ENCODE peak calls at places on chromosomes 7 and 10, in nine cellular contexts. X, C, M, J, Z, V, L, Y and P are unnamed samples.

GRCh38 chr10:128959746-128960145 is 507.3 kb upstream of the MGMT start:
- DNase-seq in X (no peak), C (no peak), M (no peak), J (no peak), Z (no peak), V (no peak), L (no peak), Y (no peak), P (no peak)

GRCh38 chr10:74238031-74238431 is 87.0 kb downstream of the ADK start:
- DNase-seq in X (no peak), C (no peak), M (no peak), J (no peak), Z (no peak), V (no peak), L (peak), Y (no peak), P (no peak)

GRCh38 chr7:113421696-113422330 is 303.5 kb upstream of the SMIM30 start:
- DNase-seq in X (peak), C (peak), M (peak), J (peak), Z (peak), V (peak), L (peak), Y (peak), P (peak)

GRCh38 chr7:43302211-43302711 is 189.8 kb downstream of the HECW1 start:
- DNase-seq in X (peak), C (no peak), M (no peak), J (no peak), Z (peak), V (peak), L (no peak), Y (no peak), P (peak)

GRCh38 chr10:12937527-12937926 is 64.0 kb downstream of the CCDC3 start:
- DNase-seq in X (no peak), C (no peak), M (no peak), J (no peak), Z (no peak), V (no peak), L (no peak), Y (no peak), P (no peak)

GRCh38 chr7:116315293-116315692 is 105.0 kb downstream of the TES start:
- DNase-seq in X (no peak), C (no peak), M (no peak), J (no peak), Z (peak), V (no peak), L (no peak), Y (no peak), P (peak)

GRCh38 chr7:113998934-113999333 is 80.1 kb upstream of the PPP1R3A start:
- DNase-seq in X (no peak), C (no peak), M (no peak), J (no peak), Z (no peak), V (no peak), L (no peak), Y (no peak), P (no peak)

GRCh38 chr10:71278691-71279588 is 40.1 kb upstream of the SLC29A3 start:
- DNase-seq in X (no peak), C (no peak), M (no peak), J (no peak), Z (no peak), V (no peak), L (peak), Y (no peak), P (no peak)

GRCh38 chr10:94299417-94299816 is 63.3 kb downstream of the NOC3L start:
- DNase-seq in X (no peak), C (no peak), M (no peak), J (no peak), Z (peak), V (peak), L (no peak), Y (no peak), P (peak)

GRCh38 chr10:44946201-44946600 is 13.4 kb upstream of the RASSF4 start:
- DNase-seq in X (no peak), C (no peak), M (no peak), J (no peak), Z (peak), V (no peak), L (no peak), Y (no peak), P (peak)

GRCh38 chr7:7595451-7595850 is 28.8 kb downstream of the MIOS start:
- DNase-seq in X (no peak), C (peak), M (no peak), J (no peak), Z (peak), V (no peak), L (no peak), Y (peak), P (peak)

GRCh38 chr10:73906524-73907447 is 4.1 kb upstream of the PLAU start:
- DNase-seq in X (no peak), C (no peak), M (no peak), J (no peak), Z (peak), V (no peak), L (no peak), Y (no peak), P (peak)

GRCh38 chr7:54663186-54663585 is 95.8 kb downstream of the SEC61G start:
- DNase-seq in X (no peak), C (no peak), M (no peak), J (no peak), Z (no peak), V (no peak), L (no peak), Y (no peak), P (no peak)

GRCh38 chr7:23419845-23420244 is 50.4 kb downstream of the IGF2BP3 start:
- DNase-seq in X (no peak), C (no peak), M (no peak), J (no peak), Z (no peak), V (no peak), L (no peak), Y (no peak), P (no peak)

GRCh38 chr7:151468214-151469023 is 28.5 kb upstream of the CRYGN start:
- DNase-seq in X (no peak), C (no peak), M (no peak), J (no peak), Z (no peak), V (no peak), L (no peak), Y (no peak), P (no peak)

GRCh38 chr10:43628956-43629355 is 19.7 kb downstream of the ZNF32 start:
- DNase-seq in X (no peak), C (no peak), M (no peak), J (no peak), Z (no peak), V (no peak), L (no peak), Y (no peak), P (no peak)

GRCh38 chr10:67385089-67385488 is 310.9 kb downstream of the CTNNA3 start:
- DNase-seq in X (no peak), C (no peak), M (no peak), J (no peak), Z (no peak), V (no peak), L (no peak), Y (no peak), P (no peak)

GRCh38 chr7:96084880-96085551 is 236.9 kb downstream of the SLC25A13 start:
- DNase-seq in X (no peak), C (no peak), M (no peak), J (no peak), Z (peak), V (no peak), L (no peak), Y (no peak), P (peak)

GRCh38 chr10:58970160-58970915 is 206.1 kb upstream of the PHYHIPL start:
- DNase-seq in X (no peak), C (no peak), M (no peak), J (no peak), Z (no peak), V (no peak), L (no peak), Y (no peak), P (no peak)

GRCh38 chr10:51700228-51700835 is 937 bp upstream of the CSTF2T start:
- DNase-seq in X (peak), C (peak), M (no peak), J (no peak), Z (peak), V (peak), L (no peak), Y (peak), P (peak)

GRCh38 chr10:101444058-101444457 is 90.1 kb downstream of the BTRC start:
- DNase-seq in X (no peak), C (no peak), M (no peak), J (no peak), Z (peak), V (no peak), L (no peak), Y (peak), P (peak)

GRCh38 chr7:158947627-158948026 is 91.3 kb downstream of the DYNC2I1 start:
- DNase-seq in X (no peak), C (no peak), M (no peak), J (no peak), Z (no peak), V (no peak), L (no peak), Y (no peak), P (no peak)